ENCODE peak calls at places on chromosomes 4 and X, in four cellular contexts. E, T, K and R are unnamed samples.

GRCh38 chr4:152024881-152025280 is 264.1 kb upstream of the GATB start:
- ATAC-seq in E (no peak), T (no peak), K (no peak), R (peak; percentile 37)

GRCh38 chr4:53005149-53005546 is 143.0 kb downstream of the RASL11B start:
- ATAC-seq in E (no peak), T (no peak), K (no peak), R (no peak)

GRCh38 chr4:116303736-116304188 is 781.6 kb downstream of the TRAM1L1 start:
- ATAC-seq in E (no peak), T (no peak), K (no peak), R (no peak)

GRCh38 chrX:108573136-108573535 is 133.5 kb downstream of the COL4A5 start:
- ATAC-seq in E (no peak), T (no peak), K (no peak), R (no peak)

GRCh38 chrX:16807548-16807947 is 21.3 kb downstream of the TXLNG start:
- ATAC-seq in E (no peak), T (no peak), K (peak; percentile 81), R (peak; percentile 32)

GRCh38 chr4:39576268-39576667 is 49.0 kb upstream of the UGDH start:
- ATAC-seq in E (no peak), T (no peak), K (no peak), R (no peak)

GRCh38 chrX:44705817-44706551 is 137.8 kb upstream of the DUSP21 start:
- ATAC-seq in E (no peak), T (no peak), K (peak; percentile 65), R (no peak)

GRCh38 chr4:106809083-106809482 is 227.0 kb downstream of the DKK2 start:
- ATAC-seq in E (no peak), T (no peak), K (no peak), R (no peak)

GRCh38 chr4:101103381-101104142 is 243.8 kb downstream of the PPP3CA start:
- ATAC-seq in E (no peak), T (no peak), K (no peak), R (peak; percentile 54)

GRCh38 chr4:10416441-10416840 is 40.8 kb downstream of the ZNF518B start:
- ATAC-seq in E (no peak), T (no peak), K (no peak), R (no peak)

GRCh38 chrX:118760025-118760424 is 32.6 kb downstream of the IL13RA1 start:
- ATAC-seq in E (no peak), T (no peak), K (no peak), R (no peak)

GRCh38 chrX:11363069-11363594 is 69.9 kb downstream of the AMELX start:
- ATAC-seq in E (no peak), T (no peak), K (peak; percentile 45), R (peak; percentile 55)

GRCh38 chrX:129777218-129777768 is 2.5 kb upstream of the SASH3 start:
- ATAC-seq in E (no peak), T (no peak), K (peak; percentile 62), R (peak; percentile 48)

GRCh38 chr4:109301691-109302365 is 630 bp downstream of the COL25A1 start:
- ATAC-seq in E (no peak), T (peak; percentile 38), K (peak; percentile 38), R (no peak)

GRCh38 chr4:94540476-94540875 is 88.7 kb downstream of the PDLIM5 start:
- ATAC-seq in E (no peak), T (no peak), K (no peak), R (peak; percentile 96)

GRCh38 chr4:96739101-96739500 is 899.2 kb downstream of the PDHA2 start:
- ATAC-seq in E (no peak), T (no peak), K (no peak), R (no peak)

GRCh38 chr4:161376275-161376674 is 787.5 kb downstream of the FSTL5 start:
- ATAC-seq in E (no peak), T (no peak), K (no peak), R (no peak)

GRCh38 chrX:38861489-38861888 is 60.2 kb downstream of the MID1IP1 start:
- ATAC-seq in E (no peak), T (no peak), K (no peak), R (no peak)